ENCODE peak calls at places on chromosomes 7 and 10, in six cellular contexts. One of them, this sample, is unnamed.

GRCh38 chr10:48209246-48209645 is 65.2 kb downstream of the FRMPD2 start:
- DNase-seq in left ventricle myocardium inferior: no peak
- DNase-seq in sigmoid colon: no peak
- DNase-seq in heart right ventricle: no peak
- DNase-seq in lung: no peak
- DNase-seq in HFF-Myc: no peak
- DNase-seq in this sample: no peak

GRCh38 chr10:30813872-30814471 is 184.4 kb upstream of the LYZL2 start:
- DNase-seq in HFF-Myc: peak
- DNase-seq in lung: no peak
- DNase-seq in heart right ventricle: no peak
- DNase-seq in left ventricle myocardium inferior: no peak
- DNase-seq in sigmoid colon: peak
- DNase-seq in this sample: no peak

GRCh38 chr7:6242561-6242960 is 29.9 kb downstream of the CYTH3 start:
- DNase-seq in sigmoid colon: no peak
- DNase-seq in HFF-Myc: no peak
- DNase-seq in lung: no peak
- DNase-seq in heart right ventricle: no peak
- DNase-seq in left ventricle myocardium inferior: no peak
- DNase-seq in this sample: no peak

GRCh38 chr10:101840741-101841453 is 2.7 kb downstream of the KCNIP2 start:
- DNase-seq in HFF-Myc: peak
- DNase-seq in heart right ventricle: peak
- DNase-seq in left ventricle myocardium inferior: peak
- DNase-seq in lung: peak
- DNase-seq in sigmoid colon: peak
- DNase-seq in this sample: peak

GRCh38 chr10:114862456-114862855 is 40.9 kb downstream of the FHIP2A start:
- DNase-seq in left ventricle myocardium inferior: no peak
- DNase-seq in heart right ventricle: no peak
- DNase-seq in sigmoid colon: no peak
- DNase-seq in HFF-Myc: no peak
- DNase-seq in lung: no peak
- DNase-seq in this sample: no peak

GRCh38 chr10:109931153-109931552 is 7.8 kb upstream of the XPNPEP1 start:
- DNase-seq in HFF-Myc: no peak
- DNase-seq in lung: no peak
- DNase-seq in left ventricle myocardium inferior: no peak
- DNase-seq in sigmoid colon: no peak
- DNase-seq in heart right ventricle: no peak
- DNase-seq in this sample: peak

GRCh38 chr10:14478639-14479038 is 147.9 kb upstream of the FRMD4A start:
- DNase-seq in lung: no peak
- DNase-seq in sigmoid colon: peak
- DNase-seq in HFF-Myc: no peak
- DNase-seq in heart right ventricle: peak
- DNase-seq in left ventricle myocardium inferior: peak
- DNase-seq in this sample: peak

GRCh38 chr7:29794959-29795629 is 11.2 kb upstream of the WIPF3 start:
- DNase-seq in sigmoid colon: no peak
- DNase-seq in left ventricle myocardium inferior: no peak
- DNase-seq in heart right ventricle: no peak
- DNase-seq in HFF-Myc: no peak
- DNase-seq in lung: no peak
- DNase-seq in this sample: no peak

GRCh38 chr7:51327287-51327717 is 10.7 kb upstream of the COBL start:
- DNase-seq in lung: no peak
- DNase-seq in sigmoid colon: no peak
- DNase-seq in HFF-Myc: no peak
- DNase-seq in left ventricle myocardium inferior: no peak
- DNase-seq in heart right ventricle: no peak
- DNase-seq in this sample: no peak

GRCh38 chr7:142878315-142878714 is 7.2 kb downstream of the TRPV6 start:
- DNase-seq in HFF-Myc: no peak
- DNase-seq in left ventricle myocardium inferior: no peak
- DNase-seq in lung: no peak
- DNase-seq in heart right ventricle: no peak
- DNase-seq in sigmoid colon: no peak
- DNase-seq in this sample: no peak

GRCh38 chr10:72334196-72334831 is 20.4 kb downstream of the DNAJB12 start:
- DNase-seq in left ventricle myocardium inferior: peak
- DNase-seq in HFF-Myc: no peak
- DNase-seq in heart right ventricle: no peak
- DNase-seq in lung: no peak
- DNase-seq in sigmoid colon: no peak
- DNase-seq in this sample: peak
- H3K4me3 ChIP-seq in left ventricle myocardium inferior: peak
- H3K4me3 ChIP-seq in HFF-Myc: no peak
- H3K4me3 ChIP-seq in heart right ventricle: no peak
- H3K4me3 ChIP-seq in lung: no peak
- H3K4me3 ChIP-seq in sigmoid colon: no peak
- H3K4me3 ChIP-seq in this sample: no peak

GRCh38 chr10:17255512-17255911 is 27.5 kb downstream of the VIM start:
- DNase-seq in HFF-Myc: no peak
- DNase-seq in lung: no peak
- DNase-seq in left ventricle myocardium inferior: no peak
- DNase-seq in heart right ventricle: no peak
- DNase-seq in sigmoid colon: no peak
- DNase-seq in this sample: no peak

GRCh38 chr10:17247210-17247609 is 19.2 kb downstream of the VIM start:
- DNase-seq in lung: no peak
- DNase-seq in heart right ventricle: no peak
- DNase-seq in sigmoid colon: no peak
- DNase-seq in HFF-Myc: no peak
- DNase-seq in left ventricle myocardium inferior: no peak
- DNase-seq in this sample: no peak

GRCh38 chr10:17248964-17249363 is 20.9 kb downstream of the VIM start:
- DNase-seq in left ventricle myocardium inferior: no peak
- DNase-seq in heart right ventricle: no peak
- DNase-seq in HFF-Myc: no peak
- DNase-seq in lung: no peak
- DNase-seq in sigmoid colon: no peak
- DNase-seq in this sample: no peak

GRCh38 chr10:17249820-17250219 is 21.8 kb downstream of the VIM start:
- DNase-seq in HFF-Myc: no peak
- DNase-seq in heart right ventricle: no peak
- DNase-seq in left ventricle myocardium inferior: no peak
- DNase-seq in lung: no peak
- DNase-seq in sigmoid colon: no peak
- DNase-seq in this sample: no peak

GRCh38 chr10:17250736-17251135 is 22.7 kb downstream of the VIM start:
- DNase-seq in sigmoid colon: no peak
- DNase-seq in left ventricle myocardium inferior: no peak
- DNase-seq in heart right ventricle: no peak
- DNase-seq in lung: no peak
- DNase-seq in HFF-Myc: no peak
- DNase-seq in this sample: no peak
- TF ChIP-seq CTCF in sigmoid colon: no peak
- TF ChIP-seq CTCF in left ventricle myocardium inferior: peak
- TF ChIP-seq CTCF in heart right ventricle: no peak
- TF ChIP-seq CTCF in lung: peak
- TF ChIP-seq CTCF in HFF-Myc: no peak
- TF ChIP-seq CTCF in this sample: no peak

GRCh38 chr10:853017-853416 is 78.5 kb downstream of the LARP4B start:
- DNase-seq in left ventricle myocardium inferior: no peak
- DNase-seq in heart right ventricle: no peak
- DNase-seq in sigmoid colon: no peak
- DNase-seq in lung: no peak
- DNase-seq in HFF-Myc: no peak
- DNase-seq in this sample: no peak
- H3K4me3 ChIP-seq in left ventricle myocardium inferior: no peak
- H3K4me3 ChIP-seq in heart right ventricle: no peak
- H3K4me3 ChIP-seq in sigmoid colon: no peak
- H3K4me3 ChIP-seq in lung: no peak
- H3K4me3 ChIP-seq in HFF-Myc: no peak
- H3K4me3 ChIP-seq in this sample: no peak

DNA sequence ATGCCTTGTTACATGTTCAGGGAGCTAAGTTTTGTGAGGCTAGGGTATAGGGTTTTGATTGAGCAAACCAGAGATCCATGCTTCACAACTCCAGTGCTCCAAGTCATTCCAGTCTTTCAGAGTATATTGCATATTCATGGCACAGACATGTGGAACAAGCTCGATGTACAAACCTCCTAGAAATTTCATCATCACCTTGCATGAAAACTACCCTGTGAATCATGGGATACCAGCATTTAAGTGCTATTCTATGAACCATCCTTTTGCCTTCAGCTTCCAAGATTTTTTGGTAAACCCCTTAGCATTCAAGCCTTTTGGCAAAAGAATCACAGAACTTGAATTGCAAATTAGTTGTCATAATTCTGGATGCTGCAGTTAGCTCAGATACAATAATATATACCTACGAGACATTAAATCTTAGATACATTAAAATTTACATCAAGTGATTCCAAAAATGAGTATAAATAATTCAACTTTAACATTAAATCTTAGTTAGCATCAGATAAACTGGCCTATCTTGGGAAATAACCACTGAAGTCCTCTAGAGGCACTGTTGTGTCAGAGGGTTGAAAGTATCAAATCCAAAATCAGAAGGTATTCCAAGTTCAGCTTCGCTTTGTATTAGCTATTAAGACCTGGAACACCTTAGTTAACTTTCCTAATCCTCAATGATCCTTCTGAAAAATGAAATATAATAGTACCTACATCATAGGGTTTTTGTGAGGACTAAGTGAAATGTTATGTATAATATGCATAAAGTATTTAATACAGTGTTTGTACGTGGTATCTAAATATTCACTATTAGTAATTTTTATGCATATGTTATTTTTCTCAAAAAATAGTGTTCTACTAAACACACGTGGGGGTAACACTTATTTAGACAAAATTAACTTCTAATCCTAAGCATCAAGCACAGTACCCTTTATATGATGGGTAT is 55.5 kb upstream of the CABCOCO1 start:
- DNase-seq in HFF-Myc: no peak
- DNase-seq in left ventricle myocardium inferior: no peak
- DNase-seq in heart right ventricle: no peak
- DNase-seq in sigmoid colon: no peak
- DNase-seq in lung: no peak
- DNase-seq in this sample: no peak
- TF ChIP-seq CTCF in HFF-Myc: peak
- TF ChIP-seq CTCF in left ventricle myocardium inferior: peak
- TF ChIP-seq CTCF in heart right ventricle: no peak
- TF ChIP-seq CTCF in sigmoid colon: no peak
- TF ChIP-seq CTCF in lung: no peak
- TF ChIP-seq CTCF in this sample: peak

DNA sequence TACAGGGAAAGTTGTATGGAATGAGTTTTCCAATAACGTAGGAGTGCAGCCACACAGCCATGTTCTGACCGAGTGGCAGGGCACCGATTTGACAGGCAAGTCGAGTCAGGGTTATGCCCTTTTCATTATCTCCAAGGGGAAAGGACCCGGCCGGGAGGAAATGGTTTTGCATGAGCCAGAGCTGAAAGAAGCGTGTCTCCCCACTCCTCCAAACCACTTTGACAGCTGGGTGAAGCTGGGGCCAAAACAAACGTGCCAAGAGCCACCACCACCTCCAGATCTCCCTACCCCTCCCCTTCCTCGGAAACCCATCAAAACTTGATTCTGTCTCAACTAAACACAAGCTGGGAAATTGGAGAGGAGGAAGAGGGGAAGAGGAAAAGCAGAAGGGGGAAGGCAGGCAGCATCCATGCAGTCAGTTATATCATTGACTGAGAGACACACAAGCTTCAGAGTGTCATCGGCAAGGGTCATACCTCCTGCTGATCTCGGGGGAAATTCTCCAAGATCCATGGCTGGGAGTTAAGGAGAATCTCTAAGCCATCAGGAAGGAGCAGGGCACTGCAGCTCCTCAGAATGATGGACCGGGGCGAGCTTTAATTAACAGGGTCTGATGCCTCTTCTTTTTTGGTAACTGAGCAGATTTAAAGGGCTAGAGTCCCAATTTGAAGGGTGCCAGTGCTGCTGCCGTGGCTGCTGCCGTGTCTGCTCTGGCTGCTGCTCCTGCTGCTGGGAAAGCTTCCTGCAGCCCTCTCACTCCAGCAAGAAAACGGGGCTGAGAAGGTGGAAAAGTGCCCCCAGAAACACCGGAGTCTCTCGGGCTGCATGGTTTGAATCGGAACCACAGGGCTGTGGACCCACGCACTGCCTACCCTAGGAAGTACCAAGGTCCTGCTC is 34.7 kb upstream of the CALN1 start:
- DNase-seq in lung: no peak
- DNase-seq in sigmoid colon: no peak
- DNase-seq in heart right ventricle: no peak
- DNase-seq in left ventricle myocardium inferior: no peak
- DNase-seq in HFF-Myc: no peak
- DNase-seq in this sample: no peak
- H3K4me3 ChIP-seq in lung: no peak
- H3K4me3 ChIP-seq in sigmoid colon: no peak
- H3K4me3 ChIP-seq in heart right ventricle: no peak
- H3K4me3 ChIP-seq in left ventricle myocardium inferior: no peak
- H3K4me3 ChIP-seq in HFF-Myc: no peak
- H3K4me3 ChIP-seq in this sample: no peak

DNA sequence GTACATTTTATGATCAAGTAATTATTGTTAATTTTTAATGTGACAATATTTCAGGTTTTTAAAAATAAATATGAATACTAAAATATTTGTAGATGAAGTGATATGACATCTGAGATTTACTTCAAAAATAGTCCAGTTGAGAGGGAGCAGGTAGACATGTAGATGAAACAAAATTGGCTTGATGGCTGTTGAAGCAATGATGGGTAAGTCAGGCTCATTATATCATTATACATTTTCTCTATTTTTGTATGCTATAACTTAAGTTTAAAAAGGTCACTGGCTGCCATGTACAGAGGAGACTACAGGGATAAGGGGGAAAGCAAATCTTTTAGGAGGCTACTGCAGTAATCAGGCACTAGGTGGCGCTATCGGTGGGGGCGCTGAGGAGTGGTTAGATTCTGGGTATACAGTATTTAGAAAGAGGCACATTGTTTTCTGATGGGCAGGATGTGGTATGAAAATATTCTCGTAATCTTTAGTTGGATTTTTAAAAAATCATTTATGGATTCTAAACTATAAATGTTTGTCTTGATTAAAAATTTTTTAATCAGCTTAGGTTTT is 189.8 kb upstream of the IMMP2L start:
- DNase-seq in heart right ventricle: peak
- DNase-seq in sigmoid colon: no peak
- DNase-seq in HFF-Myc: no peak
- DNase-seq in left ventricle myocardium inferior: peak
- DNase-seq in lung: peak
- DNase-seq in this sample: peak
- TF ChIP-seq CTCF in heart right ventricle: peak
- TF ChIP-seq CTCF in sigmoid colon: peak
- TF ChIP-seq CTCF in HFF-Myc: peak
- TF ChIP-seq CTCF in left ventricle myocardium inferior: peak
- TF ChIP-seq CTCF in lung: peak
- TF ChIP-seq CTCF in this sample: peak

GRCh38 chr10:86954681-86955500 is 2.5 kb downstream of the MMRN2 start:
- DNase-seq in heart right ventricle: no peak
- DNase-seq in HFF-Myc: no peak
- DNase-seq in sigmoid colon: peak
- DNase-seq in lung: no peak
- DNase-seq in left ventricle myocardium inferior: no peak
- DNase-seq in this sample: no peak
- H3K4me3 ChIP-seq in heart right ventricle: peak
- H3K4me3 ChIP-seq in HFF-Myc: no peak
- H3K4me3 ChIP-seq in sigmoid colon: no peak
- H3K4me3 ChIP-seq in lung: no peak
- H3K4me3 ChIP-seq in left ventricle myocardium inferior: peak
- H3K4me3 ChIP-seq in this sample: no peak

GRCh38 chr10:119178371-119179119 is at the start of gene PRDX3:
- DNase-seq in heart right ventricle: peak
- DNase-seq in sigmoid colon: peak
- DNase-seq in left ventricle myocardium inferior: peak
- DNase-seq in HFF-Myc: peak
- DNase-seq in lung: peak
- DNase-seq in this sample: peak
- TF ChIP-seq CTCF in heart right ventricle: no peak
- TF ChIP-seq CTCF in sigmoid colon: peak
- TF ChIP-seq CTCF in left ventricle myocardium inferior: peak
- TF ChIP-seq CTCF in HFF-Myc: peak
- TF ChIP-seq CTCF in lung: no peak
- TF ChIP-seq CTCF in this sample: peak

GRCh38 chr7:106916689-106917088 is 51.6 kb downstream of the PIK3CG start:
- DNase-seq in lung: no peak
- DNase-seq in sigmoid colon: no peak
- DNase-seq in left ventricle myocardium inferior: no peak
- DNase-seq in heart right ventricle: no peak
- DNase-seq in HFF-Myc: peak
- DNase-seq in this sample: no peak
- H3K4me3 ChIP-seq in lung: no peak
- H3K4me3 ChIP-seq in sigmoid colon: no peak
- H3K4me3 ChIP-seq in left ventricle myocardium inferior: no peak
- H3K4me3 ChIP-seq in heart right ventricle: no peak
- H3K4me3 ChIP-seq in HFF-Myc: no peak
- H3K4me3 ChIP-seq in this sample: no peak